ENCODE peak calls at places on chromosomes 7 and 10, in seven cellular contexts. C is HepG2; M is left lung; E is CD8-positive, alpha-beta T cell; K is PC-3; O is foreskin keratinocyte; F is upper lobe of left lung. Y is an unnamed sample. For H3K4me1, the result is how much of the 10 kb centered on the place peaks cover.

GRCh38 chr10:103542764-103543616 is 49.5 kb downstream of the NEURL1 start:
- ATAC-seq in C (peak), M (peak), E (peak), K (peak), O (peak), F (peak), Y (peak)

GRCh38 chr7:134016223-134016941 is 110.8 kb upstream of the LRGUK start:
- ATAC-seq in C (peak), M (peak), E (no peak), K (peak), O (peak), F (no peak), Y (no peak)

GRCh38 chr10:44520651-44521050 is 135.8 kb upstream of the CXCL12 start:
- ATAC-seq in C (no peak), M (no peak), E (no peak), K (no peak), O (no peak), F (no peak), Y (no peak)

GRCh38 chr10:43940898-43941777 is 292.5 kb upstream of the ZNF32 start:
- ATAC-seq in C (no peak), M (no peak), E (no peak), K (no peak), O (no peak), F (no peak), Y (no peak)

GRCh38 chr10:71899665-71900412 is 48.8 kb upstream of the PSAP start:
- ATAC-seq in C (peak), M (peak), E (no peak), K (no peak), O (no peak), F (no peak), Y (no peak)

GRCh38 chr7:69517985-69518731 is 80.1 kb upstream of the AUTS2 start:
- ATAC-seq in C (no peak), M (no peak), E (no peak), K (no peak), O (no peak), F (no peak), Y (no peak)

GRCh38 chr10:116147162-116147906 is 125.7 kb downstream of the GFRA1 start:
- ATAC-seq in C (no peak), M (no peak), E (peak), K (no peak), O (no peak), F (no peak), Y (no peak)

GRCh38 chr7:131047651-131048304 is 279.9 kb upstream of the MKLN1 start:
- ATAC-seq in C (no peak), M (no peak), E (no peak), K (peak), O (no peak), F (no peak), Y (no peak)

GRCh38 chr7:128204455-128204854 is 36.6 kb upstream of the LEP start:
- ATAC-seq in C (no peak), M (no peak), E (no peak), K (no peak), O (no peak), F (no peak), Y (no peak)

GRCh38 chr10:133526957-133527588 is at the start of gene CYP2E1:
- ATAC-seq in C (no peak), M (no peak), E (no peak), K (no peak), O (no peak), F (no peak), Y (no peak)

GRCh38 chr10:119166111-119166500 is 592 bp upstream of the SFXN4 start:
- ATAC-seq in C (peak), M (peak), E (peak), K (no peak), O (no peak), F (no peak), Y (no peak)

GRCh38 chr10:6579193-6579903 is 728 bp downstream of the PRKCQ start:
- ATAC-seq in C (no peak), M (peak), E (no peak), K (no peak), O (no peak), F (no peak), Y (no peak)
- H3K27ac ChIP-seq in C (no peak), M (peak), E (peak), K (no peak), O (no peak), F (peak), Y (no peak)

GRCh38 chr10:15744217-15744865 is 24.6 kb upstream of the ITGA8 start:
- ATAC-seq in C (peak), M (peak), E (no peak), K (no peak), O (peak), F (no peak), Y (no peak)
- TF ChIP-seq CTCF in C (peak), M (peak), E (no peak), K (peak), O (peak), F (peak), Y (no peak)

DNA sequence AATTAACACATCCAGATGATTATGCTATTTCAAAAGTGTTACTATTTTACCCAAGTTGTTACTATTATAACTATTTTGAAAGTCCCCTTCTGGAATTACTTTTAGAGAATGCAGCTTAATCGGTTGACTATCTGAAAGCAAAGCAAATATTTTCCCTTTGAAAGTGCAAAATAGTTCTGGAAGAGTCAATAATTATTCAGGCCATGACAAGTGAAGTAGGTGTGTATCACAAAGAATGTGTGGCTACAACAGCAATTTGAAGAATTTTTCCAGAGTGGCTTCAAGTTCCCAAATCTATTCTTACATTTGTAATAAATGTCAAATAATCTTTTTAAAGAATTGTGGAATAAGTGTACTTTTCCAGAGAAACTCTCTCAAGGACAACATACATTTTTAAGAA is 42.8 kb downstream of the RNLS start:
- ATAC-seq in C (no peak), M (peak), E (no peak), K (no peak), O (no peak), F (no peak), Y (no peak)
- H3K4me1 ChIP-seq in C (under half), M (under half), E (under half), K (under half), O (under half), F (under half), Y (under half)

GRCh38 chr7:17040701-17041100 is 158.9 kb upstream of the AGR3 start:
- ATAC-seq in C (no peak), M (no peak), E (no peak), K (no peak), O (no peak), F (no peak), Y (no peak)
- H3K27ac ChIP-seq in C (no peak), M (peak), E (no peak), K (peak), O (no peak), F (peak), Y (no peak)

Y was measured in gastroesophageal sphincter.